ENCODE peak calls at places on chromosomes 7 and 10, in eight cellular contexts. J is RWPE1, I is tibial artery, L is fibroblast of lung, U is uterus, Q is GM23248, E is neuronal stem cell, Y is body of pancreas. O is an unnamed sample.

GRCh38 chr10:121216721-121217181 is 365.6 kb downstream of the WDR11 start:
- DNase-seq in J (no peak), I (peak), L (no peak), U (no peak), Q (peak), E (no peak), Y (no peak), O (peak)

GRCh38 chr10:35640951-35641429 is 1.1 kb downstream of the FZD8 start:
- DNase-seq in J (peak), I (peak), L (peak), U (peak), Q (peak), E (peak), Y (peak), O (peak)

GRCh38 chr10:51371725-51372124 is 297.4 kb downstream of the PRKG1 start:
- DNase-seq in J (no peak), I (no peak), L (no peak), U (no peak), Q (peak), E (no peak), Y (no peak), O (no peak)

GRCh38 chr7:105776068-105776790 is 100.2 kb downstream of the ATXN7L1 start:
- DNase-seq in J (peak), I (peak), L (peak), U (peak), Q (peak), E (no peak), Y (peak), O (peak)

GRCh38 chr10:124636271-124636993 is 107.7 kb downstream of the FAM53B start:
- DNase-seq in J (no peak), I (no peak), L (no peak), U (no peak), Q (no peak), E (no peak), Y (no peak), O (no peak)

GRCh38 chr7:75711076-75711475 is 27.7 kb downstream of the HIP1 start:
- DNase-seq in J (no peak), I (no peak), L (no peak), U (no peak), Q (peak), E (no peak), Y (no peak), O (no peak)

GRCh38 chr10:114811769-114812353 is 9.7 kb upstream of the FHIP2A start:
- DNase-seq in J (no peak), I (no peak), L (no peak), U (no peak), Q (peak), E (no peak), Y (no peak), O (no peak)

GRCh38 chr10:3524086-3524960 is 260.7 kb downstream of the KLF6 start:
- DNase-seq in J (no peak), I (no peak), L (no peak), U (no peak), Q (no peak), E (no peak), Y (no peak), O (no peak)

GRCh38 chr10:50228672-50229071 is 22.6 kb downstream of the ASAH2 start:
- DNase-seq in J (no peak), I (no peak), L (no peak), U (no peak), Q (no peak), E (no peak), Y (no peak), O (no peak)

GRCh38 chr7:30697716-30698460 is 15.6 kb upstream of the CRHR2 start:
- DNase-seq in J (no peak), I (no peak), L (no peak), U (no peak), Q (no peak), E (no peak), Y (no peak), O (no peak)

GRCh38 chr7:78221961-78222751 is 423.6 kb downstream of the PHTF2 start:
- DNase-seq in J (no peak), I (no peak), L (peak), U (no peak), Q (peak), E (no peak), Y (no peak), O (no peak)

GRCh38 chr10:115951242-115951641 is 321.8 kb downstream of the GFRA1 start:
- DNase-seq in J (no peak), I (no peak), L (no peak), U (no peak), Q (no peak), E (no peak), Y (no peak), O (no peak)

GRCh38 chr10:71427246-71427645 is 30.5 kb downstream of the CDH23 start:
- DNase-seq in J (no peak), I (no peak), L (no peak), U (no peak), Q (no peak), E (no peak), Y (no peak), O (no peak)

GRCh38 chr7:33529070-33529469 is 376.3 kb upstream of the BMPER start:
- DNase-seq in J (no peak), I (no peak), L (no peak), U (no peak), Q (no peak), E (no peak), Y (no peak), O (no peak)

GRCh38 chr10:51046668-51047067 is 27.6 kb upstream of the PRKG1 start:
- DNase-seq in J (no peak), I (no peak), L (no peak), U (no peak), Q (peak), E (no peak), Y (no peak), O (no peak)

GRCh38 chr7:132767378-132767777 is 191.1 kb upstream of the PLXNA4 start:
- DNase-seq in J (no peak), I (no peak), L (no peak), U (no peak), Q (no peak), E (no peak), Y (no peak), O (no peak)

GRCh38 chr7:30143748-30144251 is 9.0 kb downstream of the MTURN start:
- DNase-seq in J (peak), I (no peak), L (peak), U (no peak), Q (peak), E (no peak), Y (no peak), O (no peak)

GRCh38 chr10:37937864-37938263 is 38.6 kb downstream of the ZNF25 start:
- DNase-seq in J (no peak), I (no peak), L (no peak), U (no peak), Q (peak), E (no peak), Y (no peak), O (no peak)

GRCh38 chr7:149885191-149886017 is 11.6 kb downstream of the ATP6V0E2 start:
- DNase-seq in J (no peak), I (no peak), L (peak), U (no peak), Q (no peak), E (peak), Y (no peak), O (peak)

GRCh38 chr10:132528064-132528800 is 9.4 kb upstream of the INPP5A start:
- DNase-seq in J (no peak), I (peak), L (no peak), U (peak), Q (no peak), E (no peak), Y (peak), O (no peak)

GRCh38 chr10:64369885-64370773 is 848.9 kb downstream of the REEP3 start:
- DNase-seq in J (no peak), I (no peak), L (no peak), U (no peak), Q (no peak), E (no peak), Y (no peak), O (no peak)

GRCh38 chr7:41733063-41733398 is 30.1 kb upstream of the INHBA start:
- DNase-seq in J (no peak), I (no peak), L (peak), U (no peak), Q (peak), E (no peak), Y (no peak), O (no peak)

GRCh38 chr7:9124320-9124719 is 690.9 kb downstream of the NXPH1 start:
- DNase-seq in J (no peak), I (no peak), L (no peak), U (no peak), Q (no peak), E (no peak), Y (no peak), O (no peak)

GRCh38 chr10:123890246-123890645 is 1.4 kb downstream of the CPXM2 start:
- DNase-seq in J (no peak), I (peak), L (no peak), U (no peak), Q (peak), E (no peak), Y (no peak), O (no peak)

GRCh38 chr7:66859794-66860645 is 61.0 kb upstream of the TMEM248 start:
- DNase-seq in J (no peak), I (no peak), L (peak), U (no peak), Q (peak), E (no peak), Y (no peak), O (peak)

GRCh38 chr10:103451871-103452713 is at the start of gene CALHM2:
- DNase-seq in J (no peak), I (peak), L (peak), U (peak), Q (peak), E (peak), Y (peak), O (peak)

GRCh38 chr10:52215745-52216361 is 98.2 kb upstream of the DKK1 start:
- DNase-seq in J (peak), I (no peak), L (peak), U (no peak), Q (peak), E (peak), Y (peak), O (peak)

GRCh38 chr7:158815046-158815445 is 14.3 kb downstream of the ESYT2 start:
- DNase-seq in J (no peak), I (no peak), L (peak), U (no peak), Q (no peak), E (no peak), Y (no peak), O (no peak)

GRCh38 chr7:121562274-121562673 is 166.2 kb upstream of the FAM3C start:
- DNase-seq in J (no peak), I (no peak), L (peak), U (no peak), Q (peak), E (no peak), Y (no peak), O (no peak)

GRCh38 chr10:91652364-91652763 is 19.5 kb upstream of the PPP1R3C start:
- DNase-seq in J (peak), I (no peak), L (peak), U (no peak), Q (peak), E (no peak), Y (no peak), O (no peak)

GRCh38 chr10:132506711-132507466 is 30.7 kb upstream of the INPP5A start:
- DNase-seq in J (no peak), I (peak), L (peak), U (peak), Q (peak), E (no peak), Y (no peak), O (peak)

GRCh38 chr10:127013696-127014095 is 108.5 kb downstream of the DOCK1 start:
- DNase-seq in J (no peak), I (no peak), L (no peak), U (no peak), Q (no peak), E (no peak), Y (no peak), O (no peak)

GRCh38 chr10:44830022-44830421 is 81.1 kb upstream of the TMEM72 start:
- DNase-seq in J (no peak), I (no peak), L (peak), U (no peak), Q (peak), E (no peak), Y (no peak), O (no peak)

GRCh38 chr10:78898341-78899097 is 170.2 kb upstream of the ZMIZ1 start:
- DNase-seq in J (no peak), I (no peak), L (no peak), U (no peak), Q (no peak), E (no peak), Y (no peak), O (no peak)

GRCh38 chr10:4081691-4082111 is 296.7 kb upstream of the KLF6 start:
- DNase-seq in J (no peak), I (peak), L (peak), U (peak), Q (peak), E (no peak), Y (no peak), O (no peak)

GRCh38 chr10:123442901-123443300 is 223.3 kb upstream of the GPR26 start:
- DNase-seq in J (no peak), I (no peak), L (no peak), U (no peak), Q (no peak), E (no peak), Y (no peak), O (no peak)

GRCh38 chr10:113015201-113015600 is 65.2 kb downstream of the TCF7L2 start:
- DNase-seq in J (no peak), I (no peak), L (no peak), U (no peak), Q (no peak), E (no peak), Y (no peak), O (no peak)

GRCh38 chr7:30201921-30202320 is 67.1 kb downstream of the MTURN start:
- DNase-seq in J (no peak), I (no peak), L (no peak), U (no peak), Q (no peak), E (no peak), Y (no peak), O (no peak)

GRCh38 chr7:48046458-48046857 is 11.1 kb downstream of the C7orf57 start:
- DNase-seq in J (no peak), I (no peak), L (no peak), U (no peak), Q (no peak), E (no peak), Y (no peak), O (no peak)

DNA sequence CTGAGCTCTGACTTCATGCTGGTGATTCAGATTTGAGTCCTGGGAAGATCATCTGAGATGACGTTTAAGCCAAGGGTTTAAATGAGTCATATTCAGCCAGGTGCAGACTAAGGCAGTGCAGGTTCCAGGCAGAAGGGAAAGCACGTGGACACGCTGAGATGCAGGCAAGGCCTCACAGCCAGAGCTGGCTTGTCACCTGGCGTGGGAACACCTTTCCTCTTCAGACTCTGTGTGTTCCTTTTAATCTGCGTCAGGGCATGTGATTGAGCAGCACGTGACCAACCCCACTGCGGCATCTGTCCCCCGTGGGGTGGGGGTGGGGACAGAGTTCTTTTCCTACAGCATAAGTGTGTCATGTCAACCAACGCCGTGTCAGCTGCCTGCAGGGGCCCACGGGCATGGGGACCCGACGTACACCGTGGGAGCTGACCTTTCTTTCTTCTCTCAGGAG is 10.7 kb upstream of the IDI2 start:
- DNase-seq in J (peak), I (no peak), L (peak), U (no peak), Q (peak), E (no peak), Y (no peak), O (no peak)
- H3K27ac ChIP-seq in J (peak), I (no peak), L (no peak), U (no peak), Q (no peak), E (peak), Y (no peak), O (no peak)

GRCh38 chr10:32939296-32940111 is 18.5 kb downstream of the ITGB1 start:
- DNase-seq in J (no peak), I (no peak), L (no peak), U (no peak), Q (no peak), E (no peak), Y (no peak), O (no peak)
- H3K27ac ChIP-seq in J (peak), I (peak), L (peak), U (peak), Q (peak), E (no peak), Y (peak), O (no peak)

GRCh38 chr7:140375323-140375722 is 23.0 kb downstream of the SLC37A3 start:
- DNase-seq in J (no peak), I (no peak), L (no peak), U (no peak), Q (no peak), E (no peak), Y (no peak), O (no peak)
- H3K27ac ChIP-seq in J (no peak), I (no peak), L (no peak), U (no peak), Q (no peak), E (no peak), Y (no peak), O (no peak)

GRCh38 chr7:151408498-151408838 is 1.4 kb downstream of the WDR86 start:
- DNase-seq in J (no peak), I (no peak), L (no peak), U (no peak), Q (no peak), E (no peak), Y (no peak), O (no peak)
- H3K27ac ChIP-seq in J (no peak), I (no peak), L (no peak), U (peak), Q (no peak), E (no peak), Y (peak), O (no peak)

DNA sequence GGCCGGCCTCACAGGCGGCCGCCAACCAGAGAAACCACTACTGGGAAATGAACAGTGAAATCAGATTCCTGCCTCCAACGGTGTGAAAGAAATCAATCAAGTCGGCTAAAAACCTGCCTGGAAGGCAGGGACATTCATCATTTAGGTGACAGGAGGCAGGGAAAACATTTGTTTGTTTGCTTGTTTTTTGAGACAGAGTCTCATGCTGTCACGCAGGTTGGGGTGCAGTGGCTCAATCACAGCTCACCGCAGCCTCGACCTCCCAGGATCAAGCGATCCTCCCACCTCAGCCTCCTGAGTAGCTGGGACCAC is 30.5 kb downstream of the AP5Z1 start:
- DNase-seq in J (no peak), I (no peak), L (no peak), U (no peak), Q (no peak), E (no peak), Y (no peak), O (no peak)
- H3K27ac ChIP-seq in J (no peak), I (no peak), L (no peak), U (no peak), Q (no peak), E (no peak), Y (no peak), O (no peak)

DNA sequence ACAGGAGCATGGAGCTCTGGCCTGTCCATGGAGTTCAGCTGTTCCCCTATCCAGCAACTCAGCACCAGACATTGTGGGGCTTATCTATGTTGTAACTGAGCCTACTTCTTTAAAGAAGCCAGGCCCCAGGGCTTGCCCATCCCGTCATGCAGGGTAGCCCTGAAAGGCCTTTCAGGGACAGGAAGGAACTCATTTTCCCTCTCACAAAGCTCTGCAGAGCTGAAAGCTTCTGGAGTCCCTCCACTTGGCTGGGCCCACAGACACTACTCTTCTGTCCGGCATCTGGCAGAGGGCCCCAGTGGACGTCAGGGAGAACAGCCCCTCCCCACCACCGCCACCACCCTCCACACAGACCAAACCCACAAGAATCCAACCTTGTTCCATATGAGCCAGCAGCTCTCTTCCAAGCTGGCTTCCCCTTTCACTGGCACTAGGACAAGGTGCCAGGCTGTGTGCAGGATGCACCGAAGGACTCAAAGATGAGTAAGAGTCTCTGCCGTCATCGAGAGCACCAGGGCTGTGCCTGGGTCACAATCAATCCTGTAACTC is 33.1 kb downstream of the DENND2A start:
- DNase-seq in J (no peak), I (peak), L (peak), U (peak), Q (peak), E (no peak), Y (peak), O (peak)
- H3K27ac ChIP-seq in J (no peak), I (no peak), L (peak), U (peak), Q (peak), E (no peak), Y (no peak), O (peak)

GRCh38 chr7:131057015-131057518 is 270.6 kb upstream of the MKLN1 start:
- DNase-seq in J (no peak), I (no peak), L (peak), U (no peak), Q (peak), E (no peak), Y (no peak), O (no peak)
- H3K27ac ChIP-seq in J (no peak), I (peak), L (peak), U (peak), Q (no peak), E (no peak), Y (peak), O (no peak)

DNA sequence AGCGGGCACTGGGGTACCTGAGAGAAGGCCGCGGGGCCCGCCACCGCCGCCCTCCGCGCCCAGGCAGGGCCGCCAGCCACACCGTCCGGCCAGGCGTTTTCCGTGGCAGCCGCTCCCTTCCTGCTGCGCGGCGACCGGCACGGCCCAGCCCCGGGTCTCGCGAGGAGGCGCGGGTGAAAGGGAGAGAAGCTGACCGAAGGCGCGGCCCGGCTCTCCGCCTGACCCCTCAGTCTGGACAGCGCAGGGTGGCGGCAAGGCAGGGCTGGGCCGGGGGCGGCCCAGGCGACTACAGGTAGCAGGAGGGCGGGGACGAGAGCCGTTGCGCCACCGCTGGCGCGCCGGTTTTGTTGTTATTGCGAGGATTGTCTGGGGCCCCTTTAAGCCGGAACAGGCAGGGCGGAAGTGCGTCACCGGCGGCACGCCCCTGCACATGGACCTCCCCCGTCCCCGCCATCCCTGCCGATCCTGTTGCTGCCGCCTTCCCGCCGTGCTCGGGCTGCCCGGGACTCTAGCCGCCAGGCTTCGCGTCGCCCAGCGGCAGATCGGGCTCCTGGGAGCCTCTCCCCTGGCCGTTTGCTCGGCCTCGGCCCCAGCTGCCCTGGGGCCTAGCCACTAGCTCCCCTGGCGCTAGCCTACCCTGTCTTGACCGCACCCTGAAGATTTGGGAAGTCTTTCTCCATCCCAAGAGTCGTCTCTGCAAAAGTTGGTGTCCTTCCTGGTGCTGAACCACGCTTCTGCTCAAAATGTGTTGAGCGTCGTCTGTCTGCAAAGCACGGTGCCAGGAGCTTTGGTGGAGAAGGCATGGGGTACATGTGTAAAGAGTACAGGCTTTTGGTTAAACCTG is at the start of gene HERPUD2:
- DNase-seq in J (peak), I (peak), L (peak), U (peak), Q (peak), E (peak), Y (peak), O (peak)
- H3K27ac ChIP-seq in J (peak), I (peak), L (peak), U (peak), Q (peak), E (peak), Y (peak), O (peak)